ENCODE peak calls at places on chromosomes 12 and 14, in nine cellular contexts. R is CD8-positive, alpha-beta T cell; X is transverse colon; J is neuronal stem cell; U is GM23248; Y is heart left ventricle; K is PC-3; O is ovary; S is GM12878. V is an unnamed sample.

GRCh38 chr12:131380220-131380957 is 330.5 kb upstream of the SFSWAP start:
- DNase-seq in R (no peak), X (no peak), J (no peak), U (no peak), Y (no peak), K (no peak), O (no peak), S (no peak), V (no peak)

GRCh38 chr14:64663174-64663573 is 41.0 kb upstream of the PLEKHG3 start:
- DNase-seq in R (no peak), X (no peak), J (no peak), U (no peak), Y (no peak), K (no peak), O (no peak), S (no peak), V (no peak)

GRCh38 chr12:116360579-116361403 is 83.3 kb upstream of the MED13L start:
- DNase-seq in R (no peak), X (no peak), J (no peak), U (no peak), Y (no peak), K (no peak), O (no peak), S (no peak), V (no peak)

GRCh38 chr12:46908236-46908935 is 82.6 kb upstream of the SLC38A4 start:
- DNase-seq in R (no peak), X (peak; percentile 10), J (no peak), U (peak; percentile 74), Y (no peak), K (peak; percentile 82), O (no peak), S (no peak), V (no peak)

GRCh38 chr12:24997496-24997895 is 48.6 kb upstream of the BCAT1 start:
- DNase-seq in R (no peak), X (no peak), J (no peak), U (peak; percentile 14), Y (no peak), K (no peak), O (no peak), S (no peak), V (no peak)

GRCh38 chr12:91040356-91040755 is 17.5 kb downstream of the KERA start:
- DNase-seq in R (no peak), X (no peak), J (no peak), U (peak; percentile 76), Y (no peak), K (no peak), O (no peak), S (no peak), V (no peak)

GRCh38 chr14:65214741-65215140 is 112.4 kb upstream of the MAX start:
- DNase-seq in R (no peak), X (peak; percentile 26), J (no peak), U (no peak), Y (no peak), K (no peak), O (no peak), S (no peak), V (no peak)

GRCh38 chr12:120620624-120621023 is 19.8 kb upstream of the CABP1 start:
- DNase-seq in R (no peak), X (peak; percentile 74), J (no peak), U (no peak), Y (no peak), K (peak; percentile 92), O (no peak), S (no peak), V (no peak)

GRCh38 chr12:88985011-88985410 is 367.3 kb downstream of the DUSP6 start:
- DNase-seq in R (no peak), X (no peak), J (no peak), U (no peak), Y (no peak), K (no peak), O (no peak), S (no peak), V (no peak)

GRCh38 chr14:89549381-89550102 is 132.5 kb upstream of the FOXN3 start:
- DNase-seq in R (no peak), X (no peak), J (no peak), U (no peak), Y (no peak), K (no peak), O (no peak), S (no peak), V (no peak)

GRCh38 chr12:120902846-120903381 is 1.2 kb downstream of the SPPL3 start:
- DNase-seq in R (no peak), X (no peak), J (no peak), U (peak; percentile 20), Y (no peak), K (peak; percentile 30), O (no peak), S (no peak), V (peak; percentile 5)

GRCh38 chr14:76771432-76771980 is 10.2 kb downstream of the VASH1 start:
- DNase-seq in R (no peak), X (no peak), J (no peak), U (no peak), Y (no peak), K (no peak), O (no peak), S (no peak), V (no peak)

GRCh38 chr12:5305425-5305824 is 126.5 kb upstream of the NTF3 start:
- DNase-seq in R (no peak), X (no peak), J (no peak), U (no peak), Y (no peak), K (no peak), O (no peak), S (no peak), V (no peak)

GRCh38 chr12:117096643-117097042 is 2.6 kb downstream of the TESC start:
- DNase-seq in R (no peak), X (no peak), J (no peak), U (no peak), Y (no peak), K (no peak), O (no peak), S (no peak), V (no peak)

GRCh38 chr12:88247241-88247643 is 105.1 kb downstream of the TMTC3 start:
- DNase-seq in R (no peak), X (no peak), J (no peak), U (peak; percentile 85), Y (no peak), K (peak; percentile 96), O (no peak), S (no peak), V (no peak)

GRCh38 chr12:11718105-11718504 is 68.6 kb downstream of the ETV6 start:
- DNase-seq in R (no peak), X (peak; percentile 27), J (no peak), U (no peak), Y (no peak), K (no peak), O (no peak), S (no peak), V (no peak)

GRCh38 chr12:11718768-11719253 is 69.3 kb downstream of the ETV6 start:
- DNase-seq in R (no peak), X (no peak), J (no peak), U (peak; percentile 92), Y (no peak), K (peak; percentile 30), O (no peak), S (no peak), V (no peak)

GRCh38 chr12:11717533-11717961 is 68.1 kb downstream of the ETV6 start:
- DNase-seq in R (no peak), X (no peak), J (no peak), U (peak; percentile 61), Y (no peak), K (no peak), O (no peak), S (peak; percentile 75), V (no peak)

GRCh38 chr12:11714626-11715025 is 65.2 kb downstream of the ETV6 start:
- DNase-seq in R (no peak), X (no peak), J (no peak), U (no peak), Y (no peak), K (no peak), O (no peak), S (no peak), V (no peak)

DNA sequence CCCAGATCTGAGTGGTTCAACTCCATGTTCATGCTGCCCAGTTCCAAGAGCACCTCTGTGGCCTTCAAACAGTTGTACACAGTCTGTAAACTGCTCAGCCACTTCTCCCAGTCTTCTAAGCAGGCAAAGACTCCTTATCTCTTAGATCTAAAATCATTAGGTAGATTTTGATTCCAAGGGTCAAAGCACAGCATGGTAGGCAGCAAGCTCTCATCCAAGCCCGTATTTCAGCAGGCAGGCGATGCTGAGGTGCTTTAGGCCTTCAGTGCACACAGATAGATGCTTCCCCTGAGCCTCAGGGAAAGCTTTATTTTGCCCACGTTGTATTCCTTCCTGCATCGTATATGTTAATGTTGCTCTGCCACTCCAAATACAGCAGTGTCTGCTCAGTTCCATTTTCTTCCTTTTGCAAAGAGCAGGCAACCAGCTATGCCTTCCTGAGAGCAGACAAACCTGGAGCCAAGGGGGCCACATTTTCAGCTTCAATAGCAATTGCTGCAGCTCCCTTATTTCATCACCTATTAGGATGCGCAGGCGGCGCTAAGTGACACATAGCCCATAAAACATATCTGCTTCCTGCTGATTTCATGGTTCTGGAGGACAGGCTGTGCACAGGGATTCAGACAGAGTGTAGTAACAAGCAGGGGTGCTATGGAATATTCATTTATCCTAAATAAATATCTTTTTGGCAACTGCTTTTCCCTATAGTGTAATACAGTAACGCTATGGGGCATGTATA is 67.5 kb downstream of the ETV6 start:
- DNase-seq in R (no peak), X (peak; percentile 38), J (no peak), U (peak; percentile 65), Y (no peak), K (no peak), O (no peak), S (no peak), V (no peak)
- H3K4me1 ChIP-seq in R (no peaks in the 10 kb centered on the region), X (peaks cover 36% of the 10 kb centered on the region), J (peaks cover 6% of the 10 kb centered on the region), U (peaks cover 47% of the 10 kb centered on the region), Y (peaks cover 58% of the 10 kb centered on the region), K (peaks cover 16% of the 10 kb centered on the region), O (no peaks in the 10 kb centered on the region), S (peaks cover 51% of the 10 kb centered on the region), V (peaks cover 25% of the 10 kb centered on the region)

GRCh38 chr12:6329693-6330045 is 12.2 kb downstream of the TNFRSF1A start:
- DNase-seq in R (no peak), X (no peak), J (no peak), U (no peak), Y (no peak), K (no peak), O (no peak), S (no peak), V (no peak)
- H3K27ac ChIP-seq in R (no peak overlapping the region), X (peak overlapping the region; percentile 85), J (no peak overlapping the region), U (no peak overlapping the region), Y (no peak overlapping the region), K (no peak overlapping the region), O (no peak overlapping the region), S (peak overlapping the region; percentile 55), V (no peak overlapping the region)

GRCh38 chr14:85391455-85391854 is 138.5 kb upstream of the FLRT2 start:
- DNase-seq in R (no peak), X (no peak), J (no peak), U (no peak), Y (no peak), K (no peak), O (no peak), S (no peak), V (no peak)
- H3K4me1 ChIP-seq in R (no peaks in the 10 kb centered on the region), X (no peaks in the 10 kb centered on the region), J (no peaks in the 10 kb centered on the region), U (no peaks in the 10 kb centered on the region), Y (no peaks in the 10 kb centered on the region), K (no peaks in the 10 kb centered on the region), O (no peaks in the 10 kb centered on the region), S (no peaks in the 10 kb centered on the region), V (no peaks in the 10 kb centered on the region)

GRCh38 chr14:79515158-79515557 is 696.1 kb downstream of the DIO2 start:
- DNase-seq in R (no peak), X (no peak), J (no peak), U (peak; percentile 1), Y (no peak), K (no peak), O (no peak), S (no peak), V (no peak)
- H3K27ac ChIP-seq in R (no peak overlapping the region), X (no peak overlapping the region), J (no peak overlapping the region), U (no peak overlapping the region), Y (no peak overlapping the region), K (peak overlapping the region; percentile 81), O (no peak overlapping the region), S (no peak overlapping the region), V (no peak overlapping the region)

GRCh38 chr12:124525455-124525854 is 42.0 kb downstream of the NCOR2 start:
- DNase-seq in R (no peak), X (no peak), J (no peak), U (peak; percentile 45), Y (no peak), K (no peak), O (peak; percentile 34), S (no peak), V (no peak)
- H3K4me1 ChIP-seq in R (peaks cover 4% of the 10 kb centered on the region), X (peaks cover 20% of the 10 kb centered on the region), J (peaks cover 11% of the 10 kb centered on the region), U (peaks cover 44% of the 10 kb centered on the region), Y (peaks cover 51% of the 10 kb centered on the region), K (peaks cover 18% of the 10 kb centered on the region), O (peaks cover 18% of the 10 kb centered on the region), S (peaks cover 6% of the 10 kb centered on the region), V (no peaks in the 10 kb centered on the region)

V was measured in CD4-positive, alpha-beta memory T cell.